ENCODE peak calls at places on chromosome 12, in four cellular contexts. Z is testis; R is fibroblast of lung; I is effector memory CD4-positive, alpha-beta T cell. J is an unnamed sample. For H3K4me1, the result is how much of the 10 kb centered on the place peaks cover.

GRCh38 chr12:11836964-11837286 is 187.5 kb downstream of the ETV6 start:
- DNase-seq in R (no peak), Z (no peak), I (no peak), J (no peak)

GRCh38 chr12:74120644-74121043 is 417.0 kb upstream of the ATXN7L3B start:
- DNase-seq in R (no peak), I (no peak), Z (no peak), J (no peak)

GRCh38 chr12:25054783-25055144 is 105.9 kb upstream of the BCAT1 start:
- DNase-seq in I (peak), R (peak), Z (no peak), J (peak)

GRCh38 chr12:25743679-25744078 is 190.6 kb upstream of the LMNTD1 start:
- DNase-seq in R (no peak), Z (no peak), I (no peak), J (no peak)

GRCh38 chr12:91053951-91054715 is 3.7 kb downstream of the KERA start:
- DNase-seq in I (no peak), Z (no peak), R (peak), J (no peak)

GRCh38 chr12:57888407-57889157 is 42.1 kb upstream of the CTDSP2 start:
- DNase-seq in I (no peak), Z (peak), R (peak), J (no peak)

GRCh38 chr12:121534495-121535148 is 46.2 kb downstream of the KDM2B start:
- DNase-seq in I (peak), R (no peak), Z (no peak), J (peak)

GRCh38 chr12:54424232-54424631 is 5.2 kb upstream of the ITGA5 start:
- DNase-seq in I (no peak), Z (no peak), R (no peak), J (no peak)

GRCh38 chr12:105654606-105655005 is 324.1 kb downstream of the C12orf75 start:
- DNase-seq in R (no peak), Z (no peak), I (no peak), J (no peak)

GRCh38 chr12:54412348-54412747 is 6.7 kb downstream of the ITGA5 start:
- DNase-seq in Z (no peak), R (no peak), I (no peak), J (no peak)

GRCh38 chr12:46200551-46200950 is 68.3 kb downstream of the SLC38A1 start:
- DNase-seq in I (no peak), R (no peak), Z (no peak), J (no peak)

GRCh38 chr12:46136239-46136638 is 132.6 kb downstream of the SLC38A1 start:
- DNase-seq in I (no peak), R (no peak), Z (no peak), J (no peak)

GRCh38 chr12:68240975-68241374 is 12.4 kb downstream of the IL22 start:
- DNase-seq in R (peak), I (no peak), Z (peak), J (peak)

GRCh38 chr12:51238510-51239334 is at the start of gene DAZAP2:
- DNase-seq in Z (peak), R (peak), I (peak), J (peak)

GRCh38 chr12:62635630-62636029 is 169.0 kb downstream of the MON2 start:
- DNase-seq in R (no peak), Z (no peak), I (no peak), J (no peak)

GRCh38 chr12:119176267-119177055 is 2.3 kb upstream of the HSPB8 start:
- DNase-seq in Z (peak), I (no peak), R (peak), J (no peak)

GRCh38 chr12:52945389-52946232 is 3.3 kb upstream of the KRT18 start:
- DNase-seq in Z (peak), I (no peak), R (peak), J (no peak)

GRCh38 chr12:101001669-101002068 is 207.1 kb downstream of the ANO4 start:
- DNase-seq in R (no peak), Z (no peak), I (no peak), J (no peak)

GRCh38 chr12:76768566-76768965 is 4.7 kb downstream of the ZDHHC17 start:
- DNase-seq in R (peak), I (no peak), Z (no peak), J (no peak)

GRCh38 chr12:52151859-52152783 is 39.7 kb downstream of the KRT80 start:
- DNase-seq in Z (peak), I (peak), R (peak), J (peak)

GRCh38 chr12:66359300-66359699 is 57.0 kb downstream of the HELB start:
- DNase-seq in I (no peak), R (no peak), Z (no peak), J (no peak)

GRCh38 chr12:117072106-117072505 is 27.1 kb downstream of the TESC start:
- DNase-seq in R (no peak), Z (no peak), I (no peak), J (no peak)

GRCh38 chr12:66934289-66934688 is 255.4 kb upstream of the GRIP1 start:
- DNase-seq in R (no peak), Z (no peak), I (no peak), J (no peak)

GRCh38 chr12:40039598-40039997 is 66.3 kb downstream of the SLC2A13 start:
- DNase-seq in Z (no peak), I (no peak), R (no peak), J (no peak)

GRCh38 chr12:2957816-2958431 is 1.3 kb upstream of the TEAD4 start:
- DNase-seq in Z (no peak), R (no peak), I (no peak), J (no peak)
- H3K27ac ChIP-seq in Z (no peak), R (peak), I (no peak), J (peak)

GRCh38 chr12:31370645-31371620 is 45.0 kb upstream of the SINHCAF start:
- DNase-seq in Z (no peak), I (no peak), R (no peak), J (no peak)
- H3K4me1 ChIP-seq in Z (under half), I (under half), R (under half), J (under half)

GRCh38 chr12:98421336-98421735 is 94.1 kb upstream of the TMPO start:
- DNase-seq in R (no peak), Z (no peak), I (no peak), J (no peak)
- H3K27ac ChIP-seq in R (no peak), Z (no peak), I (no peak), J (no peak)

GRCh38 chr12:131907379-131908081 is 13.1 kb downstream of the ULK1 start:
- DNase-seq in Z (no peak), I (no peak), R (no peak), J (no peak)
- H3K4me1 ChIP-seq in Z (under half), I (under half), R (under half), J (under half)